ENCODE peak calls at places on chromosome 17, in six cellular contexts. W is A549, Y is GM12878, J is endothelial cell of umbilical vein, I is K562, U is HepG2. C is an unnamed sample.

GRCh38 chr17:5437721-5438317 is 1.1 kb downstream of the C1QBP start:
- DNase-seq in I (no peak), J (no peak), Y (no peak), U (no peak), W (no peak), C (no peak)

GRCh38 chr17:57868775-57869598 is 19.1 kb upstream of the MRPS23 start:
- DNase-seq in U (no peak), I (no peak), Y (no peak), J (no peak), W (no peak), C (peak)

GRCh38 chr17:76391200-76391715 is 6.8 kb downstream of the SPHK1 start:
- DNase-seq in U (no peak), I (no peak), J (no peak), W (no peak), Y (no peak), C (no peak)

GRCh38 chr17:37365589-37365988 is 10.2 kb upstream of the C17orf78 start:
- DNase-seq in J (no peak), W (peak), Y (no peak), I (no peak), U (no peak), C (no peak)

GRCh38 chr17:47687748-47688147 is 6.2 kb upstream of the TBKBP1 start:
- DNase-seq in I (peak), Y (no peak), J (no peak), U (no peak), W (no peak), C (no peak)

GRCh38 chr17:78532922-78533640 is 44.1 kb downstream of the DNAH17 start:
- DNase-seq in I (no peak), J (peak), U (no peak), W (peak), Y (no peak), C (no peak)

GRCh38 chr17:9307313-9307998 is 268.2 kb downstream of the STX8 start:
- DNase-seq in U (no peak), J (peak), I (no peak), Y (no peak), W (no peak), C (no peak)

GRCh38 chr17:64240261-64240740 is 22.8 kb downstream of the TEX2 start:
- DNase-seq in I (peak), Y (no peak), J (no peak), W (no peak), U (no peak), C (no peak)

GRCh38 chr17:29576214-29577008 is 7.9 kb downstream of the TP53I13 start:
- DNase-seq in J (no peak), I (no peak), Y (no peak), W (no peak), U (no peak), C (no peak)

GRCh38 chr17:2364132-2365116 is 27.1 kb downstream of the SGSM2 start:
- DNase-seq in I (no peak), Y (no peak), J (no peak), W (no peak), U (no peak), C (no peak)

GRCh38 chr17:29569245-29569950 is 897 bp downstream of the TP53I13 start:
- DNase-seq in U (no peak), I (peak), J (no peak), Y (no peak), W (no peak), C (no peak)

GRCh38 chr17:7263071-7263800 is 958 bp upstream of the CLDN7 start:
- DNase-seq in U (no peak), J (no peak), W (peak), Y (no peak), I (peak), C (no peak)

GRCh38 chr17:45147581-45148182 is 593 bp upstream of the HEXIM1 start:
- DNase-seq in I (peak), W (peak), J (peak), U (peak), Y (peak), C (peak)

GRCh38 chr17:26773189-26774188 is 520.4 kb upstream of the WSB1 start:
- DNase-seq in J (no peak), W (no peak), I (no peak), Y (no peak), U (no peak), C (no peak)

GRCh38 chr17:8506145-8506544 is 70.5 kb downstream of the NDEL1 start:
- DNase-seq in U (no peak), Y (no peak), W (no peak), I (no peak), J (no peak), C (no peak)

GRCh38 chr17:74356640-74357465 is 4.8 kb downstream of the BTBD17 start:
- DNase-seq in I (no peak), J (no peak), Y (no peak), U (no peak), W (peak), C (no peak)

GRCh38 chr17:46774108-46774737 is 44.3 kb downstream of the WNT3 start:
- DNase-seq in J (no peak), I (peak), Y (no peak), U (no peak), W (peak), C (no peak)

GRCh38 chr17:75734674-75735294 is 13.5 kb downstream of the ITGB4 start:
- DNase-seq in Y (no peak), U (peak), J (no peak), I (no peak), W (no peak), C (no peak)

GRCh38 chr17:66400698-66401097 is 98.3 kb downstream of the PRKCA start:
- DNase-seq in U (no peak), I (no peak), W (no peak), Y (no peak), J (no peak), C (no peak)

GRCh38 chr17:42270175-42270545 is 6.0 kb downstream of the STAT5B start:
- DNase-seq in W (no peak), Y (no peak), J (no peak), U (no peak), I (no peak), C (no peak)

GRCh38 chr17:10198509-10199249 is at the start of gene GAS7:
- DNase-seq in I (no peak), Y (no peak), J (no peak), W (no peak), U (no peak), C (peak)

GRCh38 chr17:69547947-69548346 is 133.4 kb downstream of the MAP2K6 start:
- DNase-seq in W (no peak), Y (no peak), I (no peak), J (no peak), U (no peak), C (no peak)

GRCh38 chr17:72632026-72632684 is 460.3 kb downstream of the SLC39A11 start:
- DNase-seq in J (no peak), I (no peak), U (peak), W (peak), Y (no peak), C (no peak)

DNA sequence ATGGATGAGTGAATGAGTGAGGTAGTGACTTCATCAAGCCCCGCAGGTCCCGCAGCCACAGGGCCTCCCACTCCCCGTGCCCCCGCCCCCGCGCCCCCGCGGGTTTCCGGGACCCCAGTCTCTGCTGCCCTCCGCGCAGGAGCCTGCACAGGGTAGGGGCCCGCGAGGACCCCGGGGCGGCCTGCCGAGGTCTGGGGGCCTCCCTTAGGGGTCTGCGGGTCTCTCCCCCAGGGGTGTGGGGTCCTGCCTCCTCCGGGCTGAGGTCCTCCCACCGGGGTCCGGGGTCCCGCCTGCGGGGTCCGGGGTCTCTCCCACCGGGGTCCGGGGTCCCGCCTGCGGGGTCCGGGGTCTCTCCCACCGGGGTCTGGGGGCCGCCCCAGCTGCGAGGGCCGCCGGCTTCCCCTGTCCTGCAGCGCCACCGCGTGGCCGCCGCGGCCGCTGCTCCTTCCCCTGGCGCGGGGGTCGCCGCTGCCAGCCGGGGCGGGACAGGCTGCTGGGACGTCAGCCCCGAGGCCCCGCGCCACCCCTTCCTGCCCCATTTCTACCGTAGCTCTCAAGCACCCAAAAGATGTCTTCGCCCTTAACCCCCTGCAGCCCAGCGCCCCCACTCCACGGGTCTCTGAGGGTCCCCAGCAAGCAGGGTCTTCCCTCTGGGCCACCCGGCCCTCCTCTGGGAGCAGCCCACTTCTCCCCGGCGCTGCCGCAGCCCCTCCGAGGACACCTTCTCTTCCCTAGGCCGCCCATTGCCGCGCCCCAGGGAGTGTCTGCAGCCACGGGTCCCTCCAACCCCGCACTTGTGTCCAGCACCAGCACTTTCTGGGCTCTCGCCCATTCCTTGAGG is 10.4 kb upstream of the CHMP6 start:
- DNase-seq in I (no peak), Y (no peak), W (no peak), J (no peak), U (no peak), C (no peak)
- TF ChIP-seq MYC in I (no peak), Y (no peak), W (no peak), J (no peak), U (no peak), C (no peak)

GRCh38 chr17:68356520-68356919 is 65.2 kb downstream of the ARSG start:
- DNase-seq in J (no peak), U (no peak), Y (peak), W (no peak), I (no peak), C (peak)
- H3K4me3 ChIP-seq in J (no peak), U (no peak), Y (no peak), W (no peak), I (no peak), C (peak)

GRCh38 chr17:22123536-22124281 is 431.4 kb downstream of the KCNJ18 start:
- DNase-seq in W (no peak), U (no peak), Y (no peak), I (no peak), J (no peak), C (no peak)
- TF ChIP-seq MYC in W (no peak), U (no peak), Y (no peak), I (no peak), J (no peak), C (no peak)

GRCh38 chr17:39703913-39704312 is 4.0 kb downstream of the ERBB2 start:
- DNase-seq in W (no peak), I (no peak), Y (no peak), U (no peak), J (no peak), C (no peak)
- H3K4me3 ChIP-seq in W (no peak), I (no peak), Y (no peak), U (no peak), J (no peak), C (no peak)

DNA sequence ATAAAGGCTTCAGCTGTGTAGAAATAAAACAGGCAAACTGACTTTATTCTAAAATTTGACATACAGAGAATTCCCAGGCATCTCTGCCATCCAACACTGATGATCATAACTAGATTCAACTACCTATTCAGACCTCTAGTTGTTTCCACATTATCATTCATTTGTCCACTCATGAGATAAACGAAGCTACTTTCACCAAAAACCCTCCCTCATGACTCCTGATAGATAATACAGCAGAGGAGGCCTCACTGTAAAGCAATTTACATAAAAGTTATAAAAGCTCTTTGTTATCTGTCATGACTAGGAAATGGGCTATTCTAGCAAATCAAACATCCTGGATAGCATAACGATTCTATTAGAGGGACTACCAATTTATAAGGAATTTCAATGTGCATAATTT is 19.6 kb upstream of the RFFL start:
- DNase-seq in U (no peak), W (no peak), Y (no peak), I (peak), J (no peak), C (no peak)
- TF ChIP-seq MYC in U (no peak), W (no peak), Y (no peak), I (no peak), J (no peak), C (no peak)

DNA sequence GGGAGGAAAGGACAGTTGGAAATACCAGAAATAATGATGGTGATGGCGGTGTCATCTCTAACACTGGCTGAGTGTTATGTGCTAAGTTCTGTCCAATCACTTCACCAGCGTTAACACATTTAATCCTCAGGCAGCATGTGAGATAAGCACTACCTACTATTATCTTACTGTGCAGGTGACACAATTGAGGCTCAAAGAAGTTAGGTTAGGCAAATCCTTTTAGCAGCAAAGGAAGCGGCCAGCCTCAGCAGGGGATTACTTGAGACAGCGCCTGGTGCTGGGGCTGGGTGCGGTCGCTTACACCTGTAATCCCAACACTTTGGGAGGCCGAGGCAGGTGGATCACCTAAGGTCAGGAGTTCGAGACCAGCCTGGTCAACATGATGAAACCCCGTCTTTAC is 18.7 kb upstream of the DHX8 start:
- DNase-seq in W (no peak), I (no peak), J (no peak), U (no peak), Y (no peak), C (no peak)
- H3K4me3 ChIP-seq in W (no peak), I (no peak), J (no peak), U (no peak), Y (no peak), C (no peak)

DNA sequence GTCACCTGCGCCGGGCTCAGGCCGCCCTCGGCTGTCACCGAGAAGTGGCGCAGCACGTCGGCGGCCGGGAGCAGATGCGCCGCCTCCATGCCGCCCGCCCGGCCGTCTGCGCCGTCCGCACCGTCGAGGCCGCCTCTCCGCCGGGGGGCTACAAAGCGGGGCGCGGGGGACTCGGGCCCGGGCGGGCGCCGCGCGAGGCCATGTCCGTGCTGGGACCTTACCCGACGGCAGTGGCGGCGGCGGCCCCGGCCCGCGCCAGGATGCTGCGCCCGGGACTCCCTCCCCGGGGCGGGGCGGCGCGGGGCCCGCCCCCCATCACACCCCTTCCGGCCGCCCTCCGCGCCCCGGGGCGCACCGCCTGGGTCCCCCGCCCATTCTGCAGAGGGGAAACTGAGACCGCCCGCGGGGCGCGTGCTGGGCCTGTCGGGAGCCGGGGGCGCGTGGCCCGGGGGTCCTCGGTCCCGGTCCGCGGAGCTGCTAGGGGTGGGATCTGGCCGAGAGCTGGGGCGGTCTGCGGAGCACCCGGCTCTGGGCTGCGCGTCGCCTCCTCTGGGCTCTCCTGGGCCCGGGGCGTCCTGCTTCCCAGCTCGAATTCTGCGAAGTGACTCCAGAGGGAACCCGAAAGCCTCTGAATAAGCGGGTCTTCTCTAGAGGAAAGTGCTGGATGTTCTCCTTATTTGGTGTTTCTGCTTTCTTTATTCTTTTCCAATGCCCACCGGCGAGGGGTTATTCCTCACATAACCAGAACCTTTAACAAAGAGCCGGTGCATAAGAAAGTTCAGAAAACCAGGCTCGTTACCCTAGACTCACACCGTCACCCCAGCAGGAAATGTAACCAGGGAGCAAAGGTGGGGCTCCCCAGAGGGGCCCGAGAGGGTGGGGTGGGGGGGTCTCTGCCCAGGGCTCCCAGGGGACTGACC is at the start of gene ATP2A3:
- DNase-seq in Y (no peak), W (no peak), I (peak), J (no peak), U (no peak), C (peak)
- TF ChIP-seq MYC in Y (no peak), W (no peak), I (no peak), J (no peak), U (no peak), C (no peak)